ENCODE peak calls at places on chromosomes 5 and 9, in seven cellular contexts. H is endothelial cell of umbilical vein, W is mammary epithelial cell, D is neural progenitor cell, R is mesenchymal stem cell, Z is H1, J is hepatocyte. N is an unnamed sample.

GRCh38 chr9:4997196-4997595 is 12.1 kb downstream of the JAK2 start:
- DNase-seq in D (no peak), J (no peak), R (no peak), H (no peak), W (no peak), Z (no peak), N (no peak)

GRCh38 chr5:135477594-135477993 is 25.4 kb upstream of the TIFAB start:
- DNase-seq in H (no peak), J (no peak), D (peak), W (no peak), R (no peak), Z (no peak), N (no peak)

GRCh38 chr9:35110327-35110758 is 5.3 kb downstream of the ATOSB start:
- DNase-seq in J (no peak), W (peak), D (no peak), Z (no peak), H (peak), R (peak), N (peak)

GRCh38 chr5:83042507-83042906 is 34.7 kb downstream of the TMEM167A start:
- DNase-seq in H (no peak), W (no peak), Z (no peak), J (no peak), D (no peak), R (no peak), N (no peak)

GRCh38 chr5:14155730-14156129 is 12.6 kb downstream of the TRIO start:
- DNase-seq in W (no peak), R (no peak), D (no peak), H (no peak), Z (no peak), J (no peak), N (no peak)

GRCh38 chr9:82490019-82490499 is 501.5 kb downstream of the SPATA31D1 start:
- DNase-seq in H (no peak), Z (no peak), W (peak), D (peak), R (peak), J (no peak), N (peak)

GRCh38 chr9:88766778-88767503 is 224.3 kb upstream of the S1PR3 start:
- DNase-seq in R (peak), W (peak), D (no peak), Z (no peak), H (no peak), J (no peak), N (peak)

GRCh38 chr5:168086104-168086610 is 205.3 kb upstream of the WWC1 start:
- DNase-seq in Z (no peak), W (peak), R (peak), J (peak), D (no peak), H (no peak), N (no peak)

GRCh38 chr9:115200711-115201505 is 83.0 kb upstream of the TNC start:
- DNase-seq in H (no peak), W (no peak), Z (no peak), J (no peak), D (no peak), R (no peak), N (peak)

GRCh38 chr5:132437604-132438275 is 52.8 kb downstream of the IRF1 start:
- DNase-seq in J (peak), R (peak), Z (no peak), H (peak), W (no peak), D (peak), N (peak)

GRCh38 chr5:147437161-147437596 is 72.7 kb downstream of the DPYSL3 start:
- DNase-seq in H (no peak), D (peak), R (no peak), Z (no peak), W (no peak), J (no peak), N (no peak)

GRCh38 chr9:106861585-106862114 is 1.3 kb upstream of the ZNF462 start:
- DNase-seq in W (no peak), H (peak), D (no peak), J (no peak), Z (no peak), R (no peak), N (peak)

GRCh38 chr9:127785023-127785932 is 556 bp upstream of the CDK9 start:
- DNase-seq in Z (peak), J (peak), H (peak), D (peak), W (peak), R (peak), N (peak)

GRCh38 chr9:78191931-78192330 is 43.9 kb upstream of the CEP78 start:
- DNase-seq in D (no peak), Z (no peak), H (no peak), W (no peak), J (no peak), R (no peak), N (no peak)

GRCh38 chr9:78188594-78188993 is 47.3 kb upstream of the CEP78 start:
- DNase-seq in J (no peak), Z (no peak), H (no peak), W (no peak), D (no peak), R (no peak), N (no peak)

GRCh38 chr9:78189461-78189860 is 46.4 kb upstream of the CEP78 start:
- DNase-seq in J (peak), R (no peak), Z (no peak), H (no peak), D (no peak), W (no peak), N (no peak)

GRCh38 chr9:78187763-78188495 is 47.9 kb upstream of the CEP78 start:
- DNase-seq in J (no peak), Z (no peak), R (no peak), H (no peak), D (peak), W (no peak), N (no peak)
- H2AFZ ChIP-seq in J (no peak), Z (no peak), R (no peak), H (no peak), D (peak), W (no peak), N (no peak)

GRCh38 chr5:56669534-56670483 is 145.5 kb upstream of the MAP3K1 start:
- DNase-seq in R (peak), W (peak), Z (peak), D (no peak), J (peak), H (no peak), N (no peak)
- H2AFZ ChIP-seq in R (no peak), W (peak), Z (no peak), D (peak), J (peak), H (no peak), N (peak)

GRCh38 chr5:35803221-35803651 is 53.5 kb upstream of the IL7R start:
- DNase-seq in H (peak), D (peak), J (peak), R (peak), W (no peak), Z (peak), N (peak)
- H2AFZ ChIP-seq in H (peak), D (no peak), J (no peak), R (no peak), W (no peak), Z (no peak), N (peak)

DNA sequence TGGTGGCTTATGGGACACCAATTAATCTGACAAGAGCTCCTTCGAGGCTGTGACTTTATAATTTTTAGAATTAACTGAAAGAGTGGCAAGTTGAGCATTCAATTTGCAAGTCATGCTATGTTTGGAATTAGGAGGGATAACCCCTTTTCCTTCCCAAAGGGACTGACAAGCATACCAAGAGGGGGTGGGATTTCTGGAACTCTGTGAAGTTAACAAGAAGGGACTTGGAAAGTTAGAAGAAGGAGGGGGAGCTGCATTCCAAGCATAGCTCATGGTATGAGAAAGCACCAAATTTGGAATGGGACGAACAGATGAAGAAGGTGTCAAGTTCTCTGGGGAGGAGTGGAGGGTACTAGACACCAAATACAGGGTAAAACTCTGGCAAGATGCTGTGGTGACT is 8.9 kb upstream of the PALM2AKAP2 start:
- DNase-seq in W (no peak), D (peak), R (no peak), J (no peak), Z (no peak), H (no peak), N (peak)
- H2AFZ ChIP-seq in W (no peak), D (no peak), R (no peak), J (no peak), Z (no peak), H (no peak), N (no peak)

GRCh38 chr9:77954619-77955018 is 77.0 kb downstream of the GNAQ start:
- DNase-seq in D (no peak), R (peak), Z (no peak), H (no peak), J (no peak), W (no peak), N (peak)
- H2AFZ ChIP-seq in D (no peak), R (no peak), Z (no peak), H (no peak), J (no peak), W (no peak), N (no peak)

GRCh38 chr5:122693963-122694362 is 80.9 kb upstream of the SNX2 start:
- DNase-seq in D (no peak), Z (no peak), R (no peak), W (no peak), H (no peak), J (no peak), N (no peak)
- H2AFZ ChIP-seq in D (no peak), Z (no peak), R (no peak), W (no peak), H (no peak), J (no peak), N (no peak)

N was measured in fibroblast of lung.